ENCODE peak calls at places on chromosomes 11 and 22, in five cellular contexts. M, K, S, Q and E are unnamed samples.

GRCh38 chr22:30309981-30310672 is 16.6 kb downstream of the TBC1D10A start:
- DNase-seq in S (no peak), M (peak; percentile 88), K (no peak), Q (peak; percentile 36), E (peak; percentile 87)

GRCh38 chr11:124177344-124177743 is 5.8 kb upstream of the OR10D3 start:
- DNase-seq in M (no peak), S (no peak), K (no peak), Q (no peak), E (no peak)

GRCh38 chr22:34587357-34588356 is 478.3 kb upstream of the ISX start:
- DNase-seq in K (no peak), S (no peak), M (no peak), Q (no peak), E (peak; percentile 1)

GRCh38 chr11:83192846-83193245 is 666 bp upstream of the ANKRD42 start:
- DNase-seq in K (no peak), Q (peak; percentile 11), S (no peak), M (no peak), E (no peak)

GRCh38 chr22:33049125-33049729 is 9.0 kb downstream of the SYN3 start:
- DNase-seq in Q (peak; percentile 63), K (peak; percentile 77), M (peak; percentile 87), S (no peak), E (peak; percentile 82)

GRCh38 chr11:126864934-126865333 is 135.6 kb downstream of the KIRREL3 start:
- DNase-seq in S (no peak), K (no peak), Q (no peak), M (no peak), E (no peak)

GRCh38 chr11:74447720-74448119 is 19.6 kb downstream of the KCNE3 start:
- DNase-seq in K (no peak), Q (no peak), M (no peak), S (no peak), E (no peak)

GRCh38 chr11:33291004-33291777 is 34.0 kb downstream of the HIPK3 start:
- DNase-seq in S (no peak), K (no peak), M (no peak), Q (peak; percentile 46), E (peak; percentile 53)

GRCh38 chr11:61473370-61474025 is 35.1 kb upstream of the LRRC10B start:
- DNase-seq in S (no peak), M (no peak), K (no peak), Q (no peak), E (peak; percentile 40)

GRCh38 chr11:116563028-116563712 is 209.6 kb downstream of the BUD13 start:
- DNase-seq in S (no peak), K (no peak), Q (peak; percentile 89), M (no peak), E (no peak)

GRCh38 chr11:114159320-114159719 is 99.8 kb downstream of the ZBTB16 start:
- DNase-seq in Q (peak; percentile 82), M (peak; percentile 74), K (no peak), S (no peak), E (no peak)

GRCh38 chr22:30245181-30245984 is 1.2 kb downstream of the LIF start:
- DNase-seq in Q (peak; percentile 61), S (no peak), K (no peak), M (no peak), E (peak; percentile 1)

GRCh38 chr11:60719406-60719805 is 5.1 kb upstream of the MS4A18 start:
- DNase-seq in M (no peak), Q (peak; percentile 97), S (no peak), K (no peak), E (no peak)

GRCh38 chr11:112408551-112408950 is 147.9 kb upstream of the PLET1 start:
- DNase-seq in Q (no peak), S (no peak), M (no peak), K (no peak), E (no peak)

GRCh38 chr11:133176748-133177147 is 355.6 kb downstream of the OPCML start:
- DNase-seq in S (no peak), K (no peak), Q (no peak), M (no peak), E (no peak)

GRCh38 chr11:73856001-73856663 is 20.5 kb downstream of the COA4 start:
- DNase-seq in K (no peak), Q (no peak), S (no peak), M (no peak), E (no peak)

GRCh38 chr11:131373756-131374155 is 3.3 kb downstream of the NTM start:
- DNase-seq in K (no peak), M (no peak), S (no peak), Q (no peak), E (no peak)

GRCh38 chr11:128737704-128738103 is 43.8 kb downstream of the FLI1 start:
- DNase-seq in Q (no peak), M (no peak), K (no peak), S (no peak), E (no peak)

GRCh38 chr22:37032535-37033460 is 13.3 kb downstream of the MPST start:
- DNase-seq in M (no peak), Q (peak; percentile 93), K (peak; percentile 82), S (peak; percentile 70), E (no peak)

GRCh38 chr22:38872831-38873248 is 824 bp upstream of the CBX6 start:
- DNase-seq in S (peak; percentile 80), M (peak; percentile 89), Q (no peak), K (peak; percentile 76), E (no peak)

GRCh38 chr11:9646324-9646723 is 17.6 kb upstream of the SWAP70 start:
- DNase-seq in Q (no peak), K (no peak), S (no peak), M (no peak), E (peak; percentile 79)

GRCh38 chr11:126461996-126462395 is 106.5 kb downstream of the ST3GAL4 start:
- DNase-seq in S (no peak), M (no peak), K (no peak), Q (no peak), E (no peak)

GRCh38 chr11:41379084-41379483 is 80.4 kb downstream of the LRRC4C start:
- DNase-seq in Q (no peak), M (no peak), K (no peak), S (no peak), E (no peak)

GRCh38 chr11:45537617-45538016 is 127.8 kb downstream of the CHST1 start:
- DNase-seq in Q (no peak), K (no peak), M (no peak), S (no peak), E (no peak)

GRCh38 chr11:67266424-67267187 is at the start of gene GRK2:
- DNase-seq in K (peak; percentile 72), Q (peak; percentile 38), M (peak; percentile 76), S (peak; percentile 75), E (no peak)

GRCh38 chr11:75656044-75656726 is 12.7 kb downstream of the MAP6 start:
- DNase-seq in M (no peak), S (no peak), Q (no peak), K (no peak), E (no peak)

GRCh38 chr11:134560566-134561347 is 148.7 kb upstream of the B3GAT1 start:
- DNase-seq in Q (no peak), S (peak; percentile 65), K (no peak), M (peak; percentile 29), E (no peak)

GRCh38 chr11:118144869-118145268 is 7.8 kb downstream of the SCN4B start:
- DNase-seq in K (no peak), S (no peak), M (no peak), Q (no peak), E (no peak)

GRCh38 chr11:118148240-118148639 is 4.4 kb downstream of the SCN4B start:
- DNase-seq in M (no peak), K (no peak), Q (no peak), S (no peak), E (no peak)

GRCh38 chr11:118147502-118147901 is 5.1 kb downstream of the SCN4B start:
- DNase-seq in K (no peak), Q (no peak), S (no peak), M (no peak), E (no peak)

GRCh38 chr11:118145285-118146227 is 7.1 kb downstream of the SCN4B start:
- DNase-seq in S (peak; percentile 78), K (peak; percentile 95), Q (peak; percentile 91), M (peak; percentile 89), E (peak; percentile 77)

DNA sequence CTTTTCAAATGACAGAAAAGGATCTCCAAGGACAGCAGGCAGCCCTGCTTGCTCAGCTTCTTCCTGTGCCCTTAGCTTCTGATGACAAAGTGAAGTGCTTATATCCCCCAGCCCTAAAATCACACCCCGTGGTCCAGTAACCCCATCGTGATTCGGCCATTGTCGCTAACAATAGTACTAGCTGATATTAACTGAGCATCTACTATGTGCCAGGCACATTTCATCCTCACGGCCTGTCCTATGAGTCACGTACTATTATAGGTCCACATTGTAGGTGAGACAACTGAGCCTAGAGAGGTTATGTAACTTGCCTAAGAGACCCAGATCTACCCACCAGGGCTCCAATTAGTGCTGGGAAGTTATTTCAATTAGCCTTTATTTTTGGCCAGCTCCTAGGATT is 6.1 kb downstream of the SCN4B start:
- DNase-seq in Q (no peak), S (no peak), M (no peak), K (no peak), E (no peak)
- H3K4me3 ChIP-seq in Q (no peak overlapping the region), S (no peak overlapping the region), M (no peak overlapping the region), K (no peak overlapping the region), E (no peak overlapping the region)

DNA sequence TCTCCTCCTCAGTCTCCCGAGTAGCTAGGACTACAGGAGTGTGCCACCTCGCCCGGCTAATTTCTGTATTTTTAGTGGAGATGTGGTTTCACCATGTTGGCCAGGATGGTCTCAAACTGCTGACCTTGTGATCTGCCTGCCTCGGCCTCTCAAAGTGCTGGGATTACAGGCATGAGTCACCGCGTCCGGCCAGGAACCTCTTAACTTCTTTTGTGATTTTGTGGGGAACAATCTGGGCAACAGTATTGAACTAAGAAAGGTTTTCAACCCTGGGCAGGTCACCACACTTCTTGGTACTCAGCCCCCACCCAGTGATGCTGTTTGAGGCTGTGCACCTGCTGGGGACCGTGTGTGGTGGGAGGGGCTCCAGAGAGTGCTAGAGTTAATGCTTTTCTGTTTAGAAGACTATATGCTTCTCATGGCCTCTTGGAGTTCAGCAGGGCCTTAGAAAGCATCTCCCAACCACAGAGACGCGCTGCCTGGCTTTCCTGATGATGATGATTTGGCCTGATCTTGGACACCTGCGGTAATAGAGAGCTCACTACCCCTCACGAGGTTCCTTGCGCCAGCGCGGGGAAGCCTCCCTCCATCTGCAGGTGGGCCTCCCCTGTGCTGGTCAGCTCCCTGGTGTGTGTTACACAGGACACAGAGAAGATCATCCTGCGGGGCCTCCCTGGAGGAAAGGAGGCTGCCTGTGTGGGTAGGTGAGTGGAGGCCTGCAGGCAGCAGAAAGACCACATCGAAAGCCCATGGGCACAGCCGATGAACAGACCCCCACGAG is 1.2 kb downstream of the DENND6B start:
- DNase-seq in S (no peak), K (no peak), Q (no peak), M (no peak), E (no peak)
- H3K4me3 ChIP-seq in S (peak overlapping the region; percentile 96), K (no peak overlapping the region), Q (no peak overlapping the region), M (peak overlapping the region; percentile 81), E (peak overlapping the region; percentile 64)

DNA sequence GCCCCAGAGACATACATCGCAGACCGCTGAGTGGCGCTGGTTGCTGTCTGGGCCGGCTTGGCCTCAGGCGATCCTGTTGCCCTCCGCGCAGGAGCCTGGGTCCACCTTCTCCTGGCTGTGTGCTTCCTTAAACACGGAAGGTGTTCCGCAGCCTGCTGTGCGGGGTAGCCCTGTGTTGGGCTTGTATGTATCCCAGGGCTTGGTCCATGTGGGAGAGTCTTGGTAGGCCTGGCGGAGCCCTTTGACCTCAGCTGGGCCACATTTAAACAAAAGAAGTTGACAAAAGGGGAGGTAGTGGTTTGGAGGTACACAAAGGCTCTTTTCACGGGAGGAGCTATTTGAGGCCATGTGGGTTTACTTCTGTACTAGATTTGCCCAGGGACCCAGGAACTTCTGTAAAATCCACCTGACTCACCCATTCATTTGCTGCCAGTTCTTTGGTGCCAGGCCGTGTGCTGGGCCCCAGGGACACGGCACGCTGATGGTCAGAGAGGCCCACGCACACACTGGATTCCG is 11.0 kb upstream of the GRAMD4 start:
- DNase-seq in Q (peak; percentile 35), K (no peak), M (no peak), S (no peak), E (no peak)
- H3K4me3 ChIP-seq in Q (no peak overlapping the region), K (no peak overlapping the region), M (no peak overlapping the region), S (no peak overlapping the region), E (no peak overlapping the region)

GRCh38 chr11:63611395-63611747 is 2.9 kb downstream of the PLAAT3 start:
- DNase-seq in Q (no peak), M (no peak), S (no peak), K (no peak), E (no peak)
- H3K4me3 ChIP-seq in Q (no peak overlapping the region), M (no peak overlapping the region), S (peak overlapping the region; percentile 5), K (no peak overlapping the region), E (no peak overlapping the region)